ENCODE peak calls at places on chromosomes 7 and 10, in six cellular contexts. O, A, X, R, W and G are unnamed samples. For H3K4me1, the result is how much of the 10 kb centered on the place peaks cover.

GRCh38 chr7:99562832-99563231 is 4.4 kb downstream of the ZNF655 start:
- DNase-seq in W (peak), A (no peak), O (peak), X (peak), R (no peak), G (no peak)

GRCh38 chr10:23694446-23694920 is 255.6 kb downstream of the OTUD1 start:
- DNase-seq in X (no peak), O (peak), W (peak), A (peak), R (peak), G (peak)

GRCh38 chr7:106456339-106456738 is 171.6 kb upstream of the NAMPT start:
- DNase-seq in A (no peak), W (no peak), R (no peak), X (no peak), O (no peak), G (no peak)

GRCh38 chr10:114767589-114768393 is 53.8 kb upstream of the FHIP2A start:
- DNase-seq in A (peak), W (no peak), O (peak), R (peak), X (peak), G (no peak)

GRCh38 chr7:105745681-105746330 is 130.6 kb downstream of the ATXN7L1 start:
- DNase-seq in W (no peak), A (no peak), O (peak), X (no peak), R (peak), G (no peak)

GRCh38 chr7:2198206-2198605 is 34.5 kb downstream of the MAD1L1 start:
- DNase-seq in W (no peak), A (no peak), X (no peak), R (peak), O (no peak), G (no peak)

GRCh38 chr10:71393841-71394475 is 2.8 kb upstream of the CDH23 start:
- DNase-seq in W (no peak), R (peak), X (no peak), A (peak), O (no peak), G (no peak)

GRCh38 chr7:726854-727103 is 280 bp downstream of the DNAAF5 start:
- DNase-seq in W (no peak), A (no peak), R (no peak), O (no peak), X (no peak), G (no peak)

GRCh38 chr7:774161-775109 is 47.4 kb upstream of the PRKAR1B start:
- DNase-seq in W (peak), O (peak), A (peak), R (peak), X (peak), G (peak)

GRCh38 chr10:32000937-32001336 is 55.3 kb downstream of the KIF5B start:
- DNase-seq in O (peak), R (no peak), W (peak), X (peak), A (no peak), G (no peak)

GRCh38 chr10:129465796-129466702 is 992 bp upstream of the MGMT start:
- DNase-seq in A (no peak), X (no peak), R (no peak), W (no peak), O (no peak), G (no peak)

GRCh38 chr10:60869916-60870728 is 73.9 kb downstream of the RHOBTB1 start:
- DNase-seq in R (peak), A (no peak), X (no peak), W (no peak), O (peak), G (no peak)

GRCh38 chr10:91493313-91493712 is 83.2 kb downstream of the HECTD2 start:
- DNase-seq in O (peak), R (no peak), W (peak), A (no peak), X (peak), G (no peak)

GRCh38 chr10:70145666-70146488 is 623 bp downstream of the TYSND1 start:
- DNase-seq in A (peak), W (peak), R (peak), O (peak), X (peak), G (peak)

GRCh38 chr10:86265236-86265876 is 101.2 kb downstream of the GRID1 start:
- DNase-seq in R (peak), X (no peak), A (peak), O (no peak), W (no peak), G (no peak)

DNA sequence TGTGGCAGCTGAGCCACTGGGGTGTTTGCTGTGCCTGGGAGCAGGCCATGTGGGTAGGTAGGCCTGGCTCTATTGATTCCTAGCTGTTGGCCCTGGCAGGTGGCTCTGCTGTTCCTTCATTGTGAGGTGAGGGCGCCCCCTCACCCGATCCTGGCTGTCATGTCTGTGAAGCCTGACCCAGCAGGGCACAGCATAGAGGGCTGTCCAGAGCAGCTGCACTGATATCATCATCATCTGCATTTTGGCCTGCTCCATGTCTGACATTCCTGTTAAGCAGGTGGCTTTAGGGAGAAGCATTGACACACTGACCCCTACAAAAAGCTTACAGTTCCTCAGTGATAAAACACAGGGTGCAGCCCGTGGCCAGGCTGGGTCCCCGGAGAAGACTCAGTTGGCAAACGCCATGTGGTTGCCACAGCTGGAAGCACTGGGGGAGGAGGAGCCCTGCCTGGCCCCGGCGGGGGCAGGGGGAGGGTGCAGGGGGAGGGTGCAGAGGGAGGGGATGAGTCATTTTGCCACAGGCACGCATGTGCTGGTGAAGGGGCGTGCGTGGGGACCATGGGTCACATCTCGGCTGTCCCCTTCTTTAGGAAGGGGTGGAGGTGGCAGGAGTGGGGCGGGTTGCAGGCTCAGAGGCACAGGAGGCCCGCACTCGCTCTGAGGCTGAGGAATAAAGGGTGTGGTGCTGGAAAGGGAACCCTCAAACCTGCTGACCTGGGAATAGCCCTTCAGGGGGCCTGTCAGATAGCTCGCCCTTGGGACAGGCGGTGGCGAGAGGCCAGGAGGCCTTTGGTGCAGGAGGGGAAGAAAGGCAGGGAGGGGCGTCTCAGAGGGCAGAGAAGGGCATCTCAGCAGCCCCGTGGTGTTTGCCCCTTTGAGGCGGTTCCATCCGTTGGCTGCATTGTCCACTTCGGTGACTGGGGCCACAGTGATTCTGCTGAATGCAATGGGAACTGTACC is 31.6 kb downstream of the IKZF1 start:
- DNase-seq in W (no peak), A (no peak), O (peak), X (no peak), R (no peak), G (no peak)
- H3K23ac ChIP-seq in W (no peak), A (no peak), O (no peak), X (no peak), R (no peak), G (peak)

GRCh38 chr7:5507026-5507425 is 83.4 kb upstream of the TNRC18 start:
- DNase-seq in O (no peak), W (no peak), X (no peak), A (no peak), R (no peak), G (no peak)
- H2BK5ac ChIP-seq in O (no peak), W (no peak), X (no peak), A (no peak), R (no peak), G (no peak)

DNA sequence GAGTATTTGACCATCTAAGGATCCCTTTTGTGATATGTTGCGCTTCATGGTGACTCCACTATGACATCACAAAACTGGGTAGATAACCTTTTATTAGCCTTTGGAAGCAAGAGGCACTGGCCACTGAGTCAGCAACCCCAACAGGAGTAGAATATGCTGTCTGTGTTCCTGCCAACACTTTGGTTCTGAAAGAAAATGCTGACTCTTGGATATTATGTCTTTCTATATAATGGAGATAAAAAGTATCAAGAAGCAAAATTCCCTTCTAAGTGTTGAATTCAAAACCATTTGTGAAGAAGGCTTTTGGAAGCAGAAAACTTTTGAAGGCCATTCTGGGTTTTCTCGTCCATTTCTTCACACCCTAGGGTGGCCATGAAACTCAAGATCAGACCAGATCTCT is 346.2 kb upstream of the LRGUK start:
- DNase-seq in X (no peak), W (no peak), A (no peak), O (no peak), R (no peak), G (no peak)
- H3K4me1 ChIP-seq in X (under half), W (under half), A (under half), O (under half), R (under half), G (under half)

GRCh38 chr7:98555403-98555802 is 61.7 kb upstream of the NPTX2 start:
- DNase-seq in X (no peak), A (no peak), W (no peak), R (no peak), O (no peak), G (no peak)
- H3K23ac ChIP-seq in X (no peak), A (no peak), W (no peak), R (no peak), O (no peak), G (no peak)